ENCODE peak calls at places on chromosomes 5 and 9, in nine cellular contexts. J is CD4-positive, alpha-beta T cell; N is neural crest cell; K is kidney epithelial cell; M is nephron progenitor cell; Y is right lobe of liver; H is left lung; O is brain microvascular endothelial cell; L is MCF 10A. F is an unnamed sample.

GRCh38 chr5:175752826-175753535 is 95.1 kb downstream of the HRH2 start:
- DNase-seq in H (no peak), Y (no peak), J (no peak), O (no peak), N (no peak), K (no peak), L (peak), M (no peak), F (no peak)

GRCh38 chr5:143636951-143637528 is 174.9 kb upstream of the HMHB1 start:
- DNase-seq in O (peak), J (no peak), M (no peak), N (no peak), L (no peak), K (no peak), Y (no peak), H (no peak), F (no peak)

GRCh38 chr9:120925535-120926396 is 830 bp downstream of the TRAF1 start:
- DNase-seq in N (no peak), H (peak), L (peak), M (no peak), O (peak), J (peak), Y (no peak), K (peak), F (no peak)

GRCh38 chr5:79694183-79694582 is 4.5 kb downstream of the CMYA5 start:
- DNase-seq in L (no peak), K (no peak), O (no peak), J (no peak), Y (no peak), H (no peak), N (no peak), M (no peak), F (no peak)

GRCh38 chr9:130426467-130426773 is 18.3 kb upstream of the ASS1 start:
- DNase-seq in L (no peak), J (no peak), H (no peak), M (no peak), O (no peak), K (no peak), N (no peak), Y (no peak), F (no peak)

GRCh38 chr9:2015581-2016410 is 649 bp downstream of the SMARCA2 start:
- DNase-seq in Y (peak), L (peak), J (peak), H (peak), O (peak), M (peak), N (peak), K (no peak), F (no peak)

GRCh38 chr9:138023394-138024124 is 146.0 kb downstream of the CACNA1B start:
- DNase-seq in N (peak), L (no peak), M (peak), K (no peak), Y (no peak), O (no peak), J (no peak), H (no peak), F (no peak)

GRCh38 chr9:69324549-69325401 is at the start of gene ENTREP1:
- DNase-seq in H (peak), N (peak), O (no peak), K (peak), J (no peak), M (peak), L (peak), Y (peak), F (no peak)

GRCh38 chr5:15391648-15392392 is 108.2 kb upstream of the FBXL7 start:
- DNase-seq in M (no peak), Y (no peak), H (no peak), J (no peak), K (no peak), L (no peak), N (no peak), O (no peak), F (no peak)

GRCh38 chr9:88605500-88606172 is 70.7 kb downstream of the NXNL2 start:
- DNase-seq in H (no peak), M (no peak), L (no peak), O (no peak), Y (no peak), N (no peak), K (no peak), J (no peak), F (no peak)

DNA sequence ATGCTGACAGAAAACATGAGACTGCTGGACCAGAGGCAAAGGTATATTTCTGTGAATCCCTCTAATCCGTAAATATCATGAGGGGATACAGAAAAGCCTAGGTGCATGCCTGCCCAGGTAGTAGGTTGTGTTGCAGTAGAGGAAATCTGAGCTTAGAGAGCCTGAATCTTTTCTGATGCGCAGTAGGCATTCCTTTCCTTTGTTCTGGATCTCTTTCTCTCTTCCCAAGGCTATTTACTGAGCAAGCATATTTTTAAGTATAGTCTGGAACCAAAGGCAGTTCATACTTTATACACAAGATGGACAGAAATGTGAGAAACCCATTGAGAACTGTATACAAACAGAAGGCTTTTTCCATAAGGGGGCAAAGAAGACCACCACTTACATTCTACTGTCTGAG is 359.3 kb downstream of the TMEM161B start:
- DNase-seq in L (no peak), Y (no peak), K (no peak), J (no peak), H (no peak), O (no peak), N (no peak), M (no peak), F (no peak)
- TF ChIP-seq CTCF in L (no peak), Y (no peak), K (no peak), J (no peak), H (no peak), O (no peak), N (no peak), M (no peak), F (no peak)

GRCh38 chr5:100697970-100698369 is 162.8 kb downstream of the FAM174A start:
- DNase-seq in O (no peak), H (no peak), K (no peak), L (no peak), N (no peak), M (no peak), Y (no peak), J (no peak), F (no peak)
- TF ChIP-seq CTCF in O (peak), H (no peak), K (peak), L (no peak), N (peak), M (peak), Y (no peak), J (no peak), F (peak)

GRCh38 chr9:114153761-114154596 is 1.4 kb upstream of the COL27A1 start:
- DNase-seq in L (no peak), O (no peak), K (no peak), H (no peak), N (no peak), J (no peak), Y (peak), M (peak), F (no peak)
- TF ChIP-seq CTCF in L (no peak), O (peak), K (peak), H (peak), N (peak), J (no peak), Y (peak), M (peak), F (peak)

GRCh38 chr9:9924369-9924768 is 688.4 kb downstream of the PTPRD start:
- DNase-seq in N (no peak), H (no peak), M (no peak), O (no peak), K (no peak), Y (no peak), L (no peak), J (no peak), F (no peak)

GRCh38 chr9:9917400-9917799 is 695.4 kb downstream of the PTPRD start:
- DNase-seq in Y (no peak), J (no peak), O (no peak), H (no peak), K (no peak), L (no peak), N (no peak), M (no peak), F (no peak)

GRCh38 chr9:9921771-9922170 is 691.0 kb downstream of the PTPRD start:
- DNase-seq in K (no peak), H (no peak), Y (no peak), J (no peak), M (no peak), L (no peak), O (no peak), N (no peak), F (no peak)

GRCh38 chr9:9919174-9919573 is 693.6 kb downstream of the PTPRD start:
- DNase-seq in M (no peak), J (no peak), K (no peak), O (no peak), Y (no peak), L (no peak), H (no peak), N (no peak), F (no peak)

DNA sequence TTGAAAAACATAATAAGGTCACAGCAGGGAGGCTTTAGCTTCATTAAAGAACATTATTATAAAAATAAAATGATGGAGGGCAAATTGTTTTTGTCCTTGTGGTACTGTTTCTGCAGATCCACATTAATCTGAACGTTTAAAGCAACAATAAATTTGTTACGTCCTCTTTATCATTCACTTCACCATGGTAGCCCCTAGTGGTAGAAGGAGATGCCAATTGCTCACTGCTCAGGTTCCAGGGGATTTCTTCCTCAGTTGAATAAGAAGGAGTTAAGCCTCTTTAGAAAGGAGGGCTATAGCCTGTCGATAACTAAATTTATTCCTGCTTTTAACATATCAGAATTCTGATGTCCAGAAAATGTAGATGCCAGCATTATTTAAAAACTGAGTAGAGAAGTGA is 692.4 kb downstream of the PTPRD start:
- DNase-seq in N (no peak), J (no peak), L (peak), K (no peak), O (no peak), M (no peak), Y (no peak), H (no peak), F (no peak)
- TF ChIP-seq CTCF in N (peak), J (no peak), L (peak), K (peak), O (peak), M (peak), Y (no peak), H (no peak), F (peak)

DNA sequence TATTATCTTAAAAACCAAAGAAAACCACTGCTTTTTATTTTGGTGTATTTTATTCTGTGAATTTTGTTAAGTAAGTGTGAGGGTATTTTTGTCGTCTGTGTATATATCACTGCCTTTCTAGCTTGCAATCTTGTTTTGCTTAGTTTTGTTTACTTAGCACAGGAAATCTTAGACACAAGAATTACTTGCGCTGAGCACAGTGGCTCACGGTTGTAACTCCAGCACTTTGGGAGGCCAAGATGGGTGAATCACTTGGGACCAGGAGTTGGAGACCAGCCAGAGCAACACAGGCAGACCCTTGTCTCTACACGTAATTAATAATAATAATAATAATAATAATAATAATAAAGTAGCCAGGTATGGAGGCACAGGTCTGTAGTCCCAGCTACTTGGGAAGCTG is 230.4 kb downstream of the PAPPA start:
- DNase-seq in Y (no peak), H (no peak), M (no peak), N (no peak), L (peak), K (no peak), J (no peak), O (peak), F (no peak)
- TF ChIP-seq CTCF in Y (no peak), H (no peak), M (no peak), N (no peak), L (no peak), K (no peak), J (no peak), O (no peak), F (no peak)

DNA sequence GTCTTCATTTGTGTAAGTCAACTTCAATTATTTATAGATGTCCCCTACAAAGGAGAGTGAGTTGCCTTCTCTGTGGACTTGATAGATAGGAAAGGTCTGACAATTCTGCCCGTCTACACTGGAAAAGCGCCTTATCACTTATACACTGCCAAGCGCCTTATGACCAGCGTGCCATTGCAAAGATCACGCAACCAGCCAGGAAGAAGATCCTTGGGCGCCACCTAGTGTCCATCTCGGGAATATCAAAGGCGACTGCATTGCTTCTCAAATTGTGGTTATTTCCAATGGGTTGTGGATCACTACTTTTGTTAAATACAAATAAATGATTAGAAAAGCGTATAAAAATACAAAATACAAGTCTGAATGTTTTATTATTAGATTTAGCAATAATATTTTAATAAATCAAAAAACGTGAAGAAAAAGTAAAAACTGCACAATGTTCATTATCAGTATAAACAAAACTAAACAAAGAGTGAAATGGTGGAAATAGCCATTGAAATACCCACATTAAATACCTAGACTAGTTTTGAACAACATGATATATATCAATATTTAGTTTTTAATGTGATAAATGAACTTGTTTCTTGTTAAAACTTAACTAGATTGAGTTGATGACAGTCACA is 27.8 kb downstream of the SUB1 start:
- DNase-seq in M (peak), J (peak), K (no peak), L (peak), O (peak), N (peak), Y (peak), H (peak), F (peak)
- TF ChIP-seq CTCF in M (peak), J (peak), K (peak), L (peak), O (peak), N (peak), Y (peak), H (peak), F (peak)

GRCh38 chr9:37327553-37327952 is 94.9 kb upstream of the GRHPR start:
- DNase-seq in M (no peak), H (no peak), Y (no peak), O (no peak), N (no peak), K (no peak), L (no peak), J (no peak), F (no peak)

GRCh38 chr9:37331871-37332270 is 90.6 kb upstream of the GRHPR start:
- DNase-seq in K (no peak), J (no peak), N (no peak), Y (no peak), L (no peak), H (no peak), M (no peak), O (no peak), F (no peak)

GRCh38 chr9:37332581-37332980 is 89.9 kb upstream of the GRHPR start:
- DNase-seq in L (no peak), M (no peak), Y (no peak), N (no peak), K (no peak), O (no peak), J (no peak), H (no peak), F (no peak)

GRCh38 chr9:37328561-37329227 is 93.8 kb upstream of the GRHPR start:
- DNase-seq in O (no peak), N (no peak), L (no peak), J (no peak), K (no peak), H (no peak), M (no peak), Y (no peak), F (no peak)

GRCh38 chr9:37329576-37329975 is 92.9 kb upstream of the GRHPR start:
- DNase-seq in H (no peak), N (no peak), M (no peak), L (peak), O (peak), Y (no peak), K (no peak), J (no peak), F (no peak)
- TF ChIP-seq CTCF in H (no peak), N (peak), M (no peak), L (peak), O (peak), Y (no peak), K (peak), J (no peak), F (peak)

DNA sequence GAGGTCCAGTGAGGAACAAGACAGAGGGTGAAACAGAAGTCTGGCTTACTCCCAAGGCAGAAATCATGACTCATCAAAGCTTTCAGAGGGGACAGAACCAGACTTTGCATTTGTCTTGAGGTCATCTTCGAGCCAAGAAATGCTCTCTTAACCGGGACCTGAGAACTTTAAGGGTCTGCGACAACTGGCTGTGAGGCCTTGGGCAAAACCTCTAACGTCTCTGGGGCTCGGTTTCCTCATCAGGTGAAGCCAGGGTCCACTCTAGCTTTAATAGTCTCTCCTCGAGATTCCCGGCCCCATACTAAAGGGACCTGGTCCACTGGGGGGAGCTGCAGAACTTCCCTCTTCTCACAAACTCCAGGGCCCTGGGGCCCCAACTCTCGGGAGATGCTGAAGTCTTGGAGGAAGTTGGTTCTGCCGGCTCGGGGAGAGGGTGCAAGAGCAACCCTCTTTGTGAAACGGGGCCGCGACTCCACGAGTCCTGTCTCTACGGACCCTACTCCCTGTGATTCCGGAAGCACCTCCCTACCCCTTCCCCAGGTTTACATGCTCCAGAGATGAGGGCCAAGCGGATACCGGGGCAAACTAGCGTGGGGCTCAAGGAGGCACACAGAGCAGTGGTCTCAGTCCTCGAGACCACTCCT is 2.6 kb downstream of the GLIS3 start:
- DNase-seq in L (peak), O (peak), M (no peak), K (no peak), N (peak), Y (peak), H (peak), J (peak), F (no peak)
- TF ChIP-seq CTCF in L (peak), O (peak), M (no peak), K (peak), N (peak), Y (peak), H (peak), J (peak), F (peak)